ENCODE peak calls at places on chromosome 3, in five cellular contexts. Q, S, I, O and A are unnamed samples. For H3K9me3, the result is how much of the 10 kb centered on the place peaks cover.

GRCh38 chr3:69776926-69777581 is 37.8 kb downstream of the MITF start:
- DNase-seq in Q (no peak), S (no peak), I (no peak), O (no peak), A (no peak)

GRCh38 chr3:129597792-129598381 is 8.6 kb downstream of the PLXND1 start:
- DNase-seq in Q (no peak), I (no peak), S (no peak), O (peak), A (peak)

GRCh38 chr3:121330118-121330517 is 215.7 kb downstream of the POLQ start:
- DNase-seq in Q (no peak), I (no peak), O (no peak), S (no peak), A (no peak)

GRCh38 chr3:196168808-196169391 is 42.3 kb downstream of the ZDHHC19 start:
- DNase-seq in Q (no peak), S (no peak), O (no peak), I (no peak), A (peak)

GRCh38 chr3:46912986-46913385 is 35.5 kb downstream of the PTH1R start:
- DNase-seq in I (no peak), O (no peak), S (peak), Q (no peak), A (no peak)

GRCh38 chr3:53196575-53197407 is 35.8 kb downstream of the PRKCD start:
- DNase-seq in Q (no peak), O (peak), S (no peak), I (no peak), A (peak)

GRCh38 chr3:157282261-157283191 is 122.6 kb upstream of the CCNL1 start:
- DNase-seq in Q (no peak), I (no peak), S (no peak), O (no peak), A (no peak)

GRCh38 chr3:14188367-14188766 is 9.8 kb downstream of the LSM3 start:
- DNase-seq in O (no peak), I (no peak), S (no peak), Q (no peak), A (no peak)

GRCh38 chr3:191775451-191776233 is 314.7 kb downstream of the PYDC2 start:
- DNase-seq in O (no peak), S (no peak), I (no peak), Q (no peak), A (no peak)

GRCh38 chr3:126212629-126213375 is 32.4 kb upstream of the ALDH1L1 start:
- DNase-seq in Q (peak), I (no peak), S (peak), O (peak), A (peak)

GRCh38 chr3:24288538-24289236 is 206.0 kb downstream of the THRB start:
- DNase-seq in Q (no peak), S (peak), O (no peak), I (no peak), A (no peak)

GRCh38 chr3:184769771-184770170 is 42.2 kb upstream of the VPS8 start:
- DNase-seq in I (no peak), O (no peak), S (no peak), Q (no peak), A (no peak)

GRCh38 chr3:12170207-12170606 is 11.5 kb upstream of the TIMP4 start:
- DNase-seq in S (no peak), O (no peak), I (no peak), Q (no peak), A (no peak)

GRCh38 chr3:41338276-41338675 is 139.0 kb downstream of the CTNNB1 start:
- DNase-seq in S (no peak), I (no peak), O (no peak), Q (no peak), A (no peak)

GRCh38 chr3:171458056-171458856 is 1.9 kb downstream of the TNIK start:
- DNase-seq in S (peak), I (no peak), Q (no peak), O (peak), A (no peak)

GRCh38 chr3:197458179-197458707 is 97.5 kb downstream of the BDH1 start:
- DNase-seq in S (no peak), Q (no peak), I (no peak), O (no peak), A (no peak)

GRCh38 chr3:174495928-174496327 is 363.2 kb upstream of the NAALADL2 start:
- DNase-seq in O (no peak), I (no peak), S (no peak), Q (no peak), A (no peak)

GRCh38 chr3:193788189-193788946 is 195.4 kb downstream of the OPA1 start:
- DNase-seq in Q (peak), O (peak), I (no peak), S (peak), A (peak)

GRCh38 chr3:126084667-126085180 is 800 bp upstream of the SLC41A3 start:
- DNase-seq in O (no peak), Q (no peak), S (no peak), I (no peak), A (no peak)

GRCh38 chr3:69823710-69824109 is 84.4 kb downstream of the MITF start:
- DNase-seq in Q (no peak), I (no peak), O (no peak), S (no peak), A (no peak)

GRCh38 chr3:140469491-140469890 is 208.4 kb upstream of the TRIM42 start:
- DNase-seq in Q (no peak), I (no peak), S (no peak), O (no peak), A (no peak)

GRCh38 chr3:43001094-43001553 is 22.0 kb downstream of the GASK1A start:
- DNase-seq in Q (no peak), O (no peak), S (peak), I (no peak), A (no peak)

DNA sequence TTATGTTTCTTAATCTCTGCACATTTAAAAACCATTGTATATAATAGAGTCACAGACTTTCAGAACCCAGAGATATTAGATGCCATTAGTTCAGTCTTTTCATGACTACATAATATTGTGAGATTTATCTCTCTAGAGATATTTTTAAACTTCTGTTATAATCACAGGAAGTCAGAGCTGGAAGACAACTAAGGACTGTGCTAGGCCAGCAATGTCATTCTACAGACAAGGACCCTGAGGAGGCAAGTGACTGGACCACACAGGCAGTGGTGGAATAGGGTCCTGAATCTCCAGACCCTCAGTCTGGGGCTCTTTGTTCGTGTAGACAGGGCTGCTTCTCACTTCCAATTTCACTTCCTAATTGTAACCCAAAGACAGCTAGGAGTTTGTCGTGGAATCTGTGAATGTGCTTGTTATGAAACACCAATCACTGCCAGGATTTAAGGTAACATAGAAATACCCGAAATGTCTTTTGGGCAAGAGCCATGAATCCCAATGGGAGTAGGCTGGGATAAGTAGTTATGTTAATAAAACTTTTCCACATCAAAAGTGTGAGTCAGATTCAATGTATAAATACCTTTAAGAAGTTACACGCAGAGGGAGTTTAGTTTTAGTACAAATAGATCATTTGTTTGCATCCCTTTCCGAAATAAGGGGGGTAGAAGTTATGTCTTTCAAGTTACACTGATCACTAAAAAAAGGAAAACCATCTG is 165.2 kb upstream of the ROPN1 start:
- DNase-seq in I (no peak), O (no peak), Q (no peak), S (no peak), A (no peak)
- H3K9me3 ChIP-seq in I (under half), O (under half), Q (under half), S (under half), A (under half)

DNA sequence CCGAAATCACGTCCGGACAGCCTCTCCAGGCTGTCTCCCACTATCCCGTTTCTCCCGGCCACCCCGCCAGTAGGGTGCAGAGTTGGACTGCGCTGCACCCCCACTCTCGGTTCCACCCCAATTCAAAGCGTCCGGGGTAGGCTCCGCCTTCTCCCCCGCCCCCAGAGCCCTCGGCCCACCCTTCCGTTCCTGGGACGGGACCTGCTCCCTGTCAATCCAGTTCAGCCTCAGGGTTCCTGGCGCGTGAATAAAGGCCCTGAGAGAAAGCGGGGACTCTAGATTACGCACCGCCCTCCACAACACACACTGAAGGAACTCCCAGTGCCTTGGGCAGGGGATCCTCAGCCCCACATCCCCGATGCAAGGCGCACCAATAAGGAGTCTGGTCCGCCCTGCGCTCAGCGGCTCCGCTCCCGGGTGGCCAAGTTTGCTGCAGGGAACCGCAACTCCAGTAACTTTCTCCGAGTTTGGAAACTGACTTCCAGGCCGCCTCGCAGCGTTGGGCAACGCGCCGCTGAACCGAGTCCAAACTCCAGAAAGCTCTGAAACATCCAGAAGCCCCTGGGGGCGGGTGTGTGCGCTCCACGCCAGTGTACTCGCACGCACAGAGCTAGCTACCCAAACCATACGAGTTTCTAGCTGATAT is 1.9 kb downstream of the ADAMTS9 start:
- DNase-seq in S (peak), O (peak), Q (peak), I (no peak), A (peak)
- TF ChIP-seq CTCF in S (peak), O (peak), Q (peak), I (no peak), A (peak)

GRCh38 chr3:127495821-127496220 is 94.7 kb downstream of the TPRA1 start:
- DNase-seq in I (no peak), O (no peak), S (no peak), Q (no peak), A (no peak)

GRCh38 chr3:127496256-127496655 is 94.3 kb downstream of the TPRA1 start:
- DNase-seq in S (no peak), O (no peak), I (no peak), Q (no peak), A (no peak)

GRCh38 chr3:127501177-127501576 is 89.4 kb downstream of the TPRA1 start:
- DNase-seq in S (no peak), O (no peak), Q (no peak), I (no peak), A (no peak)

GRCh38 chr3:127493924-127494646 is 96.4 kb downstream of the TPRA1 start:
- DNase-seq in I (no peak), O (no peak), Q (no peak), S (no peak), A (no peak)

DNA sequence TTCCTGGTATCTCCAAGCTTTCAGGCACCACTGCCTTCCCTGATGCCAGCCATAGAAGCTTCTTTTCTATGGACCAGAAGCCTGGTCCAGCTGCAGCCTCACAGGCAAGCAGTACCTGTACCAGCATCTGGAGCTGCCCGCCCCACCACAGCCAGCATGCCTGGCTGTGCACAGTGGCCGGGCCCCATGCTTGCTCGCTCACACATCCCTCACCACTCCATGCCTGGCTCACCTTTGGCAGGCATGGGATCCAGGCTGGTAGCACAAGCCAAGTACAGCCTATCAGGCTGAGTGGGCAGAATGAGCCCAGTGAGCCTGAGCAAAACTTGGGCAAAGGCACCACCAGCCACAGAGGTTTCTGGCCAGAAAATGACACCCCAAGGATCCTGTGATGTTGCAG is 93.4 kb downstream of the TPRA1 start:
- DNase-seq in O (no peak), Q (no peak), S (no peak), I (no peak), A (no peak)
- H3K9me3 ChIP-seq in O (under half), Q (under half), S (under half), I (under half), A (under half)

DNA sequence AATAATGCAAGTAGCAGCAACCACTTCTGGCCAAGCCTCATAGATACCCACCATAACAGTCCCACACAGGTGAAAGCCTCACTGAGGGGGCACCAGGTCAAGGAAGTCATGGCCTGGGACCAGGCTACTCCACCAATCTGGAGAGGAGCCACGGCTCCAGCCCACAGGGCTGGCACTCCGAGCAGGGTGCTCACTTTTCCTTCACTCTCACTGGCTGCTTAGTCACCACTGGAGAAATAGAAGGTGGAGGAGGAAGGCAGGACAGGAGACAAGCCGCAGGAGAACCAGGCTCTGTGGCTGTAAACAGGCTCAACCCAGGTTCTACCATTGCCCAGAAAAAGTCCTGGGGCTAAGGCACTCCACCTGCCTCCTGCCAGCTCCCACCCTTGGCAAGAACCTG is 1.2 kb downstream of the USP19 start:
- DNase-seq in O (no peak), Q (no peak), I (no peak), S (no peak), A (no peak)
- TF ChIP-seq CTCF in O (no peak), Q (no peak), I (no peak), S (no peak), A (no peak)

DNA sequence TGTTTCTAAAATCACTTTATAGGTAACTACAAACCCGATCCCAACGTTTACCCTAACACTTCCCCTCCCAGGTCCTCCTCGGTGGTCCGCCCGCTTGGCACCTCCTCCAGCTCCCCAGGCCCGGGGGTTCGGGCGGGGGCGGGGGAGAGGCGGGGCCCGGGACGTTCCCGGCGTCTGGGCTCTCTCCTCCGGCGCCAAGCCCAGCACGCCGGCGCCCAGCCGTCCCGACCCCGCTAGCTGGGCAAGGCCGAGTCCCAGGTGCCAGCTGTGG is 548 bp downstream of the CGGBP1 start:
- DNase-seq in O (no peak), I (no peak), S (no peak), Q (no peak), A (no peak)
- H3K9me3 ChIP-seq in O (under half), I (under half), S (under half), Q (under half), A (under half)

GRCh38 chr3:16873872-16874271 is 10.9 kb upstream of the PLCL2 start:
- DNase-seq in I (no peak), Q (no peak), S (no peak), O (no peak), A (no peak)

GRCh38 chr3:16875876-16876575 is 8.7 kb upstream of the PLCL2 start:
- DNase-seq in Q (no peak), I (no peak), O (no peak), S (no peak), A (no peak)

GRCh38 chr3:16869606-16870005 is 15.1 kb upstream of the PLCL2 start:
- DNase-seq in I (no peak), S (no peak), O (no peak), Q (no peak), A (no peak)

GRCh38 chr3:16868513-16868912 is 16.2 kb upstream of the PLCL2 start:
- DNase-seq in S (no peak), Q (no peak), O (no peak), I (no peak), A (no peak)

DNA sequence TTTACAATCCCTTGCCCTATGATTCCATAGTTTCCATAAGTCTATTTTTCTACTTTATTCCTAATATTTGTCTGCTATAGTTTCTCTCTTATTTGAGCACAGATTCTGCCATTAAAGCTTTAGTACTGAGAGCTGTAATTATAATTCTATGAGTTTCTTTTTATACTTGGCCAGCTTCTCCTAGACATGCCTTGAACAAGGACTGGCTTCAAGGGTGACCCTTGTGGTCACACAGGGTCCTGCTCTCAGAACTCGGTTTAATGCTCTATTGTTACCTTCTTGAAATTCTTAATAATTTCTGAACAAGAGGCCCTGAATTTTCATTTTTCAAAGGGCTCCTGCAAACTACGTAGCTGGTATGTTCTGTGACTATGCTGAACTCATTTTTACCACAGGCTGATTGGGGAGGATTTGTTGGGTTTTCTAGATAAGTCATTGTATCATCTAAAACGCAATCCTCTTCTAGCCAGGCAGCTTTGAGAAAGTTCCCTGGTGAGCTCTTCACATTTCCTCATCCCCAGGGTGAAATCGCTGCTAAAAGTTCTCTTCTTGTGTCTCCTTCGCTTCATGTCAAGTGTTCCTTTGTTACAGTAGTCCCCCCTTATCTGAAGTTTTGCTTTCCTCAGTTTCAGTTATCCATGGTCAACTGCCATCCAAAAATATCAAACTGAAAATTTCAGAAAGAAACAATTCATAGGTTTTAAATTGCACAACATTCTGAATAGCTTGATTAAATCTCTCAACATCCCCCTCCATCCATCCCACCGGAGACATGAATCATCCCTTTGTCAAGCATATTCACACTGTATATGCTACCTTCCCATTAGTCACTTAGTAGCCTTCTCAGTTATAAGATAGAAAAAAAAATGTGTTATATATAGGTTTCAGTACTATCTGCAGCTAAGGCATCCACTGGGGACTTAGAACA is 12.6 kb upstream of the PLCL2 start:
- DNase-seq in I (no peak), S (no peak), O (no peak), Q (no peak), A (no peak)
- TF ChIP-seq CTCF in I (no peak), S (peak), O (peak), Q (peak), A (no peak)

DNA sequence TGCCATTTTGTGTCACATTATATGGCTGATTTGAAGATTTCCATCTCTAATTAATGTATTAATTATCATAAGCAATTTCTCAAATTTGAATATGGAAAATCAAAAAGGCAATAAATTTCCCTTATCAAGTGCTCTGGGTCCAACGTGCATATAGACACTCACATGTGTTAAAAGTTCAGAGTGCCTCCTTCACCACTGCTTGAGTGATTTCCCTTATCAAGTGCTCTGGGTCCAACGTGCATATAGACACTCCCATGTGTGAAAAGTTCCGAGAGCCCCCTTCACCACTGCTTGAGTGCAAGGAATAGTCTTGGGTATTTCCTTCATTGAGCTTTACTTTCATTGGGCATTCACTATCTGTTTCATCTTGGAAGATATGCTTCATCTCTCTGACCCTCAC is 421.0 kb upstream of the ZNF717 start:
- DNase-seq in Q (no peak), S (no peak), I (no peak), O (no peak), A (no peak)
- H3K9me3 ChIP-seq in Q (under half), S (under half), I (under half), O (under half), A (under half)

GRCh38 chr3:10417849-10418248 is 87.5 kb downstream of the ATP2B2 start:
- DNase-seq in I (no peak), S (no peak), Q (peak), O (no peak), A (no peak)
- TF ChIP-seq CTCF in I (no peak), S (peak), Q (peak), O (peak), A (peak)